ENCODE peak calls at places on chromosomes 5 and 9, in five cellular contexts. I is fibroblast of mammary gland, B is heart left ventricle, O is gastrocnemius medialis, S is GM13976. U is an unnamed sample.

GRCh38 chr9:120351106-120351505 is 228.9 kb downstream of the CDK5RAP2 start:
- DNase-seq in I (peak; percentile 50), B (no peak), O (no peak), S (no peak), U (no peak)

GRCh38 chr9:97768731-97769130 is 71.6 kb upstream of the XPA start:
- DNase-seq in B (no peak), S (no peak), O (no peak), I (peak; percentile 50), U (no peak)

GRCh38 chr9:120186276-120186675 is 393.7 kb downstream of the CDK5RAP2 start:
- DNase-seq in I (no peak), O (no peak), B (no peak), S (no peak), U (no peak)

GRCh38 chr5:34674226-34674625 is 18.1 kb downstream of the RAI14 start:
- DNase-seq in B (no peak), S (no peak), O (no peak), I (peak; percentile 75), U (no peak)

GRCh38 chr5:67165524-67166459 is 30.8 kb downstream of the CD180 start:
- DNase-seq in O (peak; percentile 72), I (peak; percentile 80), B (peak; percentile 90), S (peak; percentile 91), U (peak; percentile 92)

GRCh38 chr9:5587024-5587423 is 41.9 kb upstream of the RIC1 start:
- DNase-seq in S (no peak), B (no peak), I (peak; percentile 78), O (no peak), U (peak; percentile 67)

GRCh38 chr9:129908846-129909245 is 73.6 kb downstream of the USP20 start:
- DNase-seq in I (no peak), S (no peak), B (no peak), O (no peak), U (no peak)

GRCh38 chr5:114018178-114018577 is 343.7 kb upstream of the KCNN2 start:
- DNase-seq in B (no peak), I (no peak), O (no peak), S (no peak), U (no peak)

GRCh38 chr9:6545017-6545691 is 100.4 kb downstream of the GLDC start:
- DNase-seq in O (no peak), I (peak; percentile 25), S (no peak), B (no peak), U (no peak)

GRCh38 chr5:145471831-145472616 is 363.1 kb downstream of the PRELID2 start:
- DNase-seq in S (no peak), B (no peak), O (no peak), I (no peak), U (no peak)

GRCh38 chr9:117092582-117092981 is 322.3 kb downstream of the ASTN2 start:
- DNase-seq in B (no peak), I (peak; percentile 28), O (no peak), S (no peak), U (no peak)

GRCh38 chr9:97515662-97516061 is 14.2 kb downstream of the TMOD1 start:
- DNase-seq in S (no peak), B (no peak), O (no peak), I (no peak), U (no peak)

GRCh38 chr5:50667653-50668403 is 1.4 kb downstream of the PARP8 start:
- DNase-seq in B (peak; percentile 74), S (peak; percentile 78), I (peak; percentile 34), O (peak; percentile 17), U (peak; percentile 90)

GRCh38 chr5:132003170-132003744 is 8.2 kb downstream of the ACSL6 start:
- DNase-seq in B (peak; percentile 63), S (no peak), I (no peak), O (peak; percentile 42), U (no peak)

GRCh38 chr9:109329274-109330258 is 8.7 kb upstream of the EPB41L4B start:
- DNase-seq in O (peak; percentile 30), S (no peak), I (peak; percentile 70), B (peak; percentile 74), U (no peak)

GRCh38 chr9:136847827-136848392 is 1.3 kb upstream of the PHPT1 start:
- DNase-seq in O (peak; percentile 87), I (peak; percentile 78), S (peak; percentile 85), B (peak; percentile 97), U (peak; percentile 95)

GRCh38 chr9:91817493-91818225 is 132.4 kb downstream of the ROR2 start:
- DNase-seq in I (peak; percentile 99), B (no peak), S (no peak), O (no peak), U (no peak)

GRCh38 chr5:175166013-175166412 is 278.0 kb downstream of the DRD1 start:
- DNase-seq in O (no peak), B (no peak), S (no peak), I (no peak), U (no peak)

GRCh38 chr9:114731701-114732100 is 49.7 kb upstream of the TEX48 start:
- DNase-seq in S (no peak), B (no peak), I (no peak), O (no peak), U (no peak)

GRCh38 chr5:154653764-154654483 is 101.3 kb upstream of the LARP1 start:
- DNase-seq in O (no peak), B (no peak), I (no peak), S (no peak), U (no peak)

GRCh38 chr5:172985596-172985995 is 2.0 kb downstream of the ATP6V0E1 start:
- DNase-seq in S (no peak), B (no peak), O (no peak), I (no peak), U (no peak)

GRCh38 chr9:129712595-129713524 is 40.0 kb downstream of the PTGES start:
- DNase-seq in O (no peak), I (peak; percentile 94), S (no peak), B (no peak), U (peak; percentile 49)

GRCh38 chr9:120775859-120776258 is 17.4 kb downstream of the FBXW2 start:
- DNase-seq in I (no peak), B (no peak), S (no peak), O (no peak), U (no peak)

GRCh38 chr5:383621-384020 is 59.4 kb upstream of the EXOC3 start:
- DNase-seq in B (no peak), I (no peak), S (no peak), O (no peak), U (no peak)

GRCh38 chr5:133075572-133076536 is 24.0 kb downstream of the HSPA4 start:
- DNase-seq in O (no peak), I (no peak), S (no peak), B (no peak), U (no peak)

GRCh38 chr9:137960496-137960895 is 82.9 kb downstream of the CACNA1B start:
- DNase-seq in O (no peak), S (peak; percentile 21), I (no peak), B (peak; percentile 21), U (no peak)

GRCh38 chr9:37433754-37434435 is 11.4 kb downstream of the GRHPR start:
- DNase-seq in S (no peak), I (no peak), O (no peak), B (peak; percentile 42), U (no peak)

GRCh38 chr9:135344523-135344901 is 135.1 kb upstream of the PPP1R26 start:
- DNase-seq in I (no peak), S (no peak), B (no peak), O (no peak), U (no peak)

GRCh38 chr5:77867194-77867691 is 91.1 kb upstream of the TBCA start:
- DNase-seq in S (no peak), O (no peak), I (peak; percentile 36), B (no peak), U (no peak)
- TF ChIP-seq CTCF in S (no peak), O (no peak), I (peak; percentile 39), B (peak; percentile 11), U (no peak)

GRCh38 chr5:64612349-64612961 is 77.8 kb upstream of the SHISAL2B start:
- DNase-seq in S (peak; percentile 11), B (peak; percentile 28), O (no peak), I (peak; percentile 69), U (peak; percentile 33)
- TF ChIP-seq CTCF in S (peak; percentile 54), B (peak; percentile 82), O (no peak), I (peak; percentile 92), U (peak; percentile 52)

DNA sequence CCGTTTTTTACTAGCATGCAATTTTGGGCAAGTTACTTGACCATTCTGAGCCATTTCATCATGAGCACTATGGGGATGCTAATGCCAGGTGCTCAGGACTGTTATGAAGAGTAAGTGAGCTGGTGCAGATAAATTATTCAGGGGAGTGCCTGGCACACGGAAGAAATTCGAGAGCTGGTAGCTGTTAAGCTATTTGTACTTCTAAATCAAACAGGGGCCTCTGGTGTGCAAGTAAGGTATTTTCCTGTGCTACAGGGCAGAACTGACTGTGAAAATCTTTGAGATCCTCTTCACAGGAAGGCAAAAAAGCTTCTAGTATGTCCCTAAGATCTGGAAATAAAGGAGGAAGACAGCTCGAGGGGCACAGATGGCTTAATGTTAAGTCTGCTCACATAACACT is 106.3 kb upstream of the SPOCK1 start:
- DNase-seq in O (no peak), S (no peak), I (peak; percentile 30), B (no peak), U (no peak)
- TF ChIP-seq CTCF in O (no peak), S (no peak), I (peak; percentile 29), B (peak; percentile 33), U (no peak)

GRCh38 chr9:84238652-84239051 is 101.9 kb downstream of the SLC28A3 start:
- DNase-seq in O (no peak), S (no peak), I (peak; percentile 31), B (no peak), U (peak; percentile 8)
- TF ChIP-seq CTCF in O (no peak), S (no peak), I (peak; percentile 45), B (no peak), U (no peak)

DNA sequence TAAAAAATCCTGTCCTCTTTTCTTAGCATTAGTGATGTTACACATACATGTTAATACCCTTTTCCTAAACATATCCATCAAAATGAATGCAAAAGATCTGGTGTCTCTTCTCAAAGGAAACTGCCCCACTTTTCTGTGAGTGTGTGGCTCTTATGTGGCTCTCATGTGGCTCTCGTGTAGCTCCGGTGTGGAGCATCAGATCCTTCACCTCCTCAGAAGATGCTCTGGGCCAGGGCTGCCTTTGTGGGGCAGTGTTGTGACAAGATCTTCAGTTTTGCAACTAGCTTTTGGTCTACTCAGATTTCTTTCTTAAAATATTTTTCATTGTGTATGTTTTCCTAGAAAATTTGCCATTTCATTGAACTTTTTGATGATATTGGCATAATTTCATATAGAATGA is 19.3 kb downstream of the GARNL3 start:
- DNase-seq in I (peak; percentile 53), S (no peak), O (peak; percentile 47), B (no peak), U (peak; percentile 39)
- TF ChIP-seq CTCF in I (peak; percentile 47), S (peak; percentile 27), O (no peak), B (peak; percentile 57), U (peak; percentile 15)

GRCh38 chr9:95101326-95101725 is 216.2 kb downstream of the FANCC start:
- DNase-seq in S (no peak), O (no peak), I (no peak), B (no peak), U (no peak)

GRCh38 chr9:95103385-95104087 is 214.0 kb downstream of the FANCC start:
- DNase-seq in B (peak; percentile 66), O (peak; percentile 37), S (no peak), I (no peak), U (no peak)

GRCh38 chr9:95102001-95102433 is 215.5 kb downstream of the FANCC start:
- DNase-seq in O (peak; percentile 48), I (no peak), B (no peak), S (no peak), U (no peak)

GRCh38 chr9:95104088-95104960 is 213.2 kb downstream of the FANCC start:
- DNase-seq in O (no peak), S (no peak), I (no peak), B (peak; percentile 60), U (no peak)

GRCh38 chr9:95102572-95102971 is 214.9 kb downstream of the FANCC start:
- DNase-seq in O (no peak), I (no peak), S (no peak), B (no peak), U (no peak)
- TF ChIP-seq CTCF in O (no peak), I (no peak), S (no peak), B (no peak), U (no peak)

U was measured in activated CD8-positive, alpha-beta T cell treated with anti-CD3 and anti-CD28 coated beads for 36 hours.